ENCODE peak calls at places on chromosome 1, in four cellular contexts. D is GM23248, V is Karpas-422, G is PC-9. E is an unnamed sample. For H4K20me1, the result is how much of the 10 kb centered on the place peaks cover.

GRCh38 chr1:7279753-7280150 is 491.3 kb upstream of the VAMP3 start:
- DNase-seq in G (no peak), V (no peak), D (no peak), E (no peak)

GRCh38 chr1:67555487-67556296 is 125.5 kb upstream of the SERBP1 start:
- DNase-seq in D (no peak), G (no peak), V (peak), E (no peak)

GRCh38 chr1:229474491-229474890 is 33.6 kb downstream of the NUP133 start:
- DNase-seq in V (no peak), G (no peak), D (no peak), E (no peak)

GRCh38 chr1:209045326-209046057 is 538.0 kb upstream of the CAMK1G start:
- DNase-seq in G (no peak), V (no peak), D (peak), E (peak)

GRCh38 chr1:156429308-156430060 is 60.5 kb downstream of the RHBG start:
- DNase-seq in D (peak), V (no peak), G (no peak), E (no peak)

GRCh38 chr1:241336335-241336734 is 20.7 kb downstream of the RGS7 start:
- DNase-seq in V (no peak), G (no peak), D (peak), E (no peak)

GRCh38 chr1:59100975-59101374 is 195.9 kb upstream of the FGGY start:
- DNase-seq in V (no peak), G (peak), D (peak), E (no peak)

GRCh38 chr1:190880352-190880751 is 402.7 kb upstream of the BRINP3 start:
- DNase-seq in G (no peak), V (no peak), D (no peak), E (no peak)

GRCh38 chr1:205423814-205424399 is 2.1 kb upstream of the LEMD1 start:
- DNase-seq in G (no peak), V (no peak), D (no peak), E (no peak)

GRCh38 chr1:35857830-35858229 is 25.2 kb upstream of the AGO1 start:
- DNase-seq in G (no peak), D (peak), V (peak), E (no peak)

GRCh38 chr1:181896824-181897223 is 164.7 kb downstream of the ZNF648 start:
- DNase-seq in V (no peak), D (no peak), G (no peak), E (no peak)

GRCh38 chr1:5119496-5120234 is 465.3 kb downstream of the AJAP1 start:
- DNase-seq in D (no peak), G (no peak), V (peak), E (no peak)

GRCh38 chr1:221001167-221001566 is 121.9 kb downstream of the HLX start:
- DNase-seq in G (no peak), V (no peak), D (no peak), E (no peak)

GRCh38 chr1:207831517-207832327 is 79.2 kb downstream of the CD34 start:
- DNase-seq in G (no peak), V (no peak), D (no peak), E (peak)
- H4K20me1 ChIP-seq in G (under half), V (under half), D (under half), E (under half)

GRCh38 chr1:15959424-15959823 is 16.5 kb downstream of the ZBTB17 start:
- DNase-seq in G (no peak), D (no peak), V (no peak), E (no peak)

GRCh38 chr1:15957221-15958090 is 18.4 kb downstream of the ZBTB17 start:
- DNase-seq in D (no peak), G (no peak), V (peak), E (no peak)

GRCh38 chr1:15959847-15960446 is 16.0 kb downstream of the ZBTB17 start:
- DNase-seq in D (no peak), V (no peak), G (no peak), E (no peak)

GRCh38 chr1:15958111-15958510 is 17.8 kb downstream of the ZBTB17 start:
- DNase-seq in D (no peak), G (no peak), V (no peak), E (no peak)

DNA sequence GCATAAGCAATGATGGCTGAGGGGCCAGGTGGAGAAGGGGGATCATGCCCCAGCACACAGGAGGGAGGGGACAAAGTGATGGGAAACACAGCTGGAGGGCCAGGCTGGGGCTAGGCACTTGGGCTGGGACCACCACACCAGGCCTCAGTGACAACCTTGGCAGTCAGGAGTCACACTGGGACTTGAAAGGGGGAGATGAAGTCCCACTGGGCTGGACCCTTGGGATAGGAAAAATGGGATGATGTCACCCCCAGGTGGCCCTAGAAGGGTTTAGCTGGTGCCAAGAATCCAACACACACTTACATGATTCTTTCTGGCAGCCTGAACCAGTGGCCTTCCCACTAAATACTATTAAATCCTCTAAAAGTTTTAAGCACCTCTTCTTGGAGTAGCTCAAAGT is 17.1 kb downstream of the ZBTB17 start:
- DNase-seq in G (no peak), D (peak), V (no peak), E (no peak)
- H4K20me1 ChIP-seq in G (under half), D (under half), V (under half), E (under half)

DNA sequence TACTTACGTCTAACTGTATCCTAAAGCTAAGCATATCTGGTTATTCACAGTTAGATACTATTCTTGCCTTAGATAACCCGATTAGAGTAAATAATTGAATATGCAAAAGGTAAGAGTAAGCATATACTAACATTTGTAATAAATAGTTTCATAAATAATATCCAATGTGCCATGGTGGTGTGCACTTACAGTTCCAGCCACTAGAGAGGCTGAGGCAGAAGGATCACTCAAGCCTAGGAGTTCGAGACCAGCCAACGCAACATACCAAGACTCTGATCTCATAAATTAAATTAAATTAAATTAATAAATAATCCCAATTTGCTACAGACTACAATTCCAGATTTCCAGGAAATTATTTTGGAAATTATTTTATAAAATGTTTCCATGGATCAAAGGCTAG is 12.2 kb downstream of the ARID4B start:
- DNase-seq in G (no peak), D (no peak), V (no peak), E (no peak)
- H4K20me1 ChIP-seq in G (half or more), D (under half), V (under half), E (under half)

DNA sequence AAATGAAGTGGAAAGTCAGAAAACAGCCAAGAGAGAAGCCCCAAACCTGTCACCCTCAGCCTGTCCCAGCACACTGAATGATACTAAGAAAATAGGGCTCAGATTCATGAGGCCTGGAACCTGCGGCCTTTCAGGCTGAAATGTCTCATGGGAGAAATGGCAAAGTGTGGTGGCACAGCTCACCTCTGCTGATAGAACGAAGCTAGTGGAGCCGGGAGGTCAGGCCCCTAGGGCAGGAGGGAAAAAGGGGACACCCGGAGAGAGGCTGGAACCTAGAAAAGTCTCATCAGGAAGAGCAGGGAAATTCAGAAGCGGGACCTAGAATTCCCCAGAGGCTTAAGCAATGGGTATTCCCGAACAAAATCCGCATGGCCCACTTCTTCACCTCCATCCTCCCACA is 107.1 kb downstream of the BCAR3 start:
- DNase-seq in V (no peak), D (no peak), G (no peak), E (no peak)
- H4K20me1 ChIP-seq in V (under half), D (under half), G (half or more), E (under half)

GRCh38 chr1:9151326-9151860 is 22.5 kb upstream of the GPR157 start:
- DNase-seq in G (no peak), V (no peak), D (peak), E (no peak)
- H4K20me1 ChIP-seq in G (under half), V (under half), D (under half), E (under half)

DNA sequence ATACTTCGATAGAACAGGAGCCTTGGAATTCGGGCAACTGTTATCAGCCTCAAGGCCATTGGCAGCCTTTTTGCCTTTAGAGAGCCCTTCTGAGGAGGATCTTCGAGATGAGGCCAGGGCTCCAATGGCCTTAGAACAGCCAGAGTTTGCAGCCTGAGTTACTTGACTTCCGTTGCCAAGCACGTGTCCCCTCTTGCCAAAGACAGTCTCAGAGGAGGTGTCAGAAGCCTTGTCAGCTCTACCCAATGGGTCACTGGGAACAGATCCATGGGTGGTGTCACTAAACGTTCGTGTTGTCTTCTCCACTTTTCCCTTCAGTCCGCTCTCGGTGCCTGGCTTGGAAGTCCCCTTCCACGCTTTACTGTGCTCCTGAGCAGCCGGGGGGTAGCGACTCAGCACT is 73.2 kb downstream of the KDM1A start:
- DNase-seq in V (no peak), G (no peak), D (no peak), E (no peak)
- H4K20me1 ChIP-seq in V (under half), G (under half), D (under half), E (under half)

DNA sequence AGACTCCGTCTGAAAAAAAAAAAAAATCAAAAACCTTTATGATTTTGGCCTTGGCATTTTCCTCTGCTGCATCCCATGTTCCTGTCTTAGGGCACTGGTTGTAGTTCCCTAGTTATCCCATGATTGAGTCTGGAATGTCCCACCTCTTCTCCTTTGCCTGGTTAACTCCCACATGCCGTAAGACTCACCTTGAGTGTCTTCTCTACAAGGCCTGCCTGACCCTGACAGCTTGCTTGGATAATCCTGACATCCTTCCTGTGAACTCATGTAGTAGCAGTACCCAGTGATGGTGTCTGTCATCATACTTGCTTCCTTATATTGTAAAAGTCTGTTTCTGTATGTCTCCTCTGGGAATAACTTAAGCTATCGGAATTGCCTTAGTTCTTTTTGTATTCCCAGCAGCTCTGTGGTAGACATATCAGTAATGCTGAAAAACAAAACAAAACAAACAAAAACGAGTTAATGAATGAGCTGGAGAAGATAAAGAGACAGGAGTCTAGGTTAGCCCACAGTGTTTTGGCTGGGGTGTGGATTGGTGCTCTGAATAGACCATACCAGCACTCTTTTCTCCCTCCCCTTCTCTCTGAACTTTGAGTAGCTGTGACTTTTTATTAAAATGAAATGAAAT is 15.0 kb downstream of the NEK7 start:
- DNase-seq in G (no peak), D (no peak), V (no peak), E (no peak)
- H4K20me1 ChIP-seq in G (under half), D (half or more), V (under half), E (under half)

E was measured in mammary epithelial cell.